ENCODE peak calls at places on chromosomes 5 and 9, in eight cellular contexts. R is glutamatergic neuron, W is fibroblast of mammary gland, Q is kidney, N is cardiac fibroblast, A is AG09309, D is pancreas, E is dorsolateral prefrontal cortex. S is an unnamed sample.

GRCh38 chr5:3348576-3349535 is 246.8 kb upstream of the IRX1 start:
- DNase-seq in R (no peak), W (no peak), Q (peak; percentile 48), N (no peak), A (no peak), D (no peak), E (no peak), S (no peak)

GRCh38 chr9:112007575-112008240 is 111.1 kb downstream of the UGCG start:
- DNase-seq in R (no peak), W (no peak), Q (no peak), N (no peak), A (no peak), D (no peak), E (no peak), S (no peak)

GRCh38 chr9:98117984-98118639 is 910 bp downstream of the TRIM14 start:
- DNase-seq in R (no peak), W (peak; percentile 26), Q (peak; percentile 41), N (peak; percentile 19), A (no peak), D (peak; percentile 58), E (no peak), S (no peak)

GRCh38 chr9:121652037-121652837 is 803 bp downstream of the DAB2IP start:
- DNase-seq in R (no peak), W (no peak), Q (peak; percentile 83), N (no peak), A (no peak), D (no peak), E (peak; percentile 74), S (no peak)

GRCh38 chr9:5435912-5436311 is 1.8 kb downstream of the PLGRKT start:
- DNase-seq in R (no peak), W (no peak), Q (no peak), N (no peak), A (no peak), D (no peak), E (no peak), S (no peak)

GRCh38 chr5:139186752-139187326 is 11.3 kb downstream of the SIL1 start:
- DNase-seq in R (no peak), W (no peak), Q (no peak), N (no peak), A (no peak), D (no peak), E (no peak), S (no peak)

GRCh38 chr5:10563132-10563939 is 534 bp upstream of the ANKRD33B start:
- DNase-seq in R (peak; percentile 52), W (no peak), Q (peak; percentile 84), N (no peak), A (no peak), D (peak; percentile 22), E (no peak), S (no peak)

GRCh38 chr5:68331202-68332108 is 115.9 kb downstream of the PIK3R1 start:
- DNase-seq in R (no peak), W (peak; percentile 84), Q (no peak), N (peak; percentile 70), A (no peak), D (no peak), E (no peak), S (no peak)

GRCh38 chr9:126932871-126933321 is 18.3 kb downstream of the RALGPS1 start:
- DNase-seq in R (no peak), W (no peak), Q (no peak), N (no peak), A (no peak), D (no peak), E (no peak), S (no peak)

GRCh38 chr9:19512432-19512831 is 103.6 kb downstream of the ACER2 start:
- DNase-seq in R (no peak), W (no peak), Q (no peak), N (no peak), A (no peak), D (no peak), E (no peak), S (no peak)

GRCh38 chr9:97315550-97315949 is 8.1 kb downstream of the CCDC180 start:
- DNase-seq in R (no peak), W (peak; percentile 58), Q (no peak), N (peak; percentile 42), A (peak; percentile 18), D (no peak), E (no peak), S (no peak)

GRCh38 chr9:16515207-16515606 is 355.3 kb downstream of the BNC2 start:
- DNase-seq in R (peak; percentile 46), W (peak; percentile 11), Q (no peak), N (no peak), A (no peak), D (no peak), E (no peak), S (peak; percentile 44)

GRCh38 chr9:95874989-95875304 is 544 bp upstream of the ERCC6L2 start:
- DNase-seq in R (peak; percentile 39), W (peak; percentile 54), Q (peak; percentile 86), N (no peak), A (no peak), D (no peak), E (peak; percentile 59), S (no peak)

GRCh38 chr9:90684776-90685175 is 42.2 kb upstream of the DIRAS2 start:
- DNase-seq in R (no peak), W (no peak), Q (no peak), N (no peak), A (no peak), D (no peak), E (peak; percentile 5), S (no peak)

GRCh38 chr5:77645158-77645994 is 6.9 kb upstream of the OTP start:
- DNase-seq in R (peak; percentile 58), W (no peak), Q (no peak), N (no peak), A (no peak), D (peak; percentile 24), E (no peak), S (no peak)

GRCh38 chr9:126147186-126147585 is 179.4 kb upstream of the MVB12B start:
- DNase-seq in R (no peak), W (no peak), Q (no peak), N (no peak), A (no peak), D (no peak), E (no peak), S (no peak)

GRCh38 chr5:71582945-71583584 is 4.1 kb upstream of the MCCC2 start:
- DNase-seq in R (no peak), W (no peak), Q (no peak), N (no peak), A (no peak), D (no peak), E (no peak), S (no peak)

GRCh38 chr9:114524401-114524800 is 19.1 kb upstream of the WHRN start:
- DNase-seq in R (no peak), W (no peak), Q (no peak), N (no peak), A (no peak), D (no peak), E (no peak), S (no peak)

GRCh38 chr5:172410160-172410559 is 44.2 kb downstream of the SH3PXD2B start:
- DNase-seq in R (no peak), W (peak; percentile 95), Q (no peak), N (peak; percentile 79), A (no peak), D (no peak), E (no peak), S (no peak)

GRCh38 chr5:179166886-179167841 is 107.0 kb downstream of the ZNF354C start:
- DNase-seq in R (peak; percentile 66), W (peak; percentile 74), Q (peak; percentile 80), N (peak; percentile 63), A (no peak), D (peak; percentile 18), E (peak; percentile 54), S (no peak)

GRCh38 chr5:10553476-10553875 is 10.4 kb upstream of the ANKRD33B start:
- DNase-seq in R (no peak), W (no peak), Q (no peak), N (no peak), A (no peak), D (no peak), E (no peak), S (no peak)

GRCh38 chr5:10750909-10751308 is 10.1 kb downstream of the DAP start:
- DNase-seq in R (no peak), W (no peak), Q (no peak), N (no peak), A (no peak), D (no peak), E (no peak), S (no peak)

GRCh38 chr5:138873096-138873885 is 1.8 kb downstream of the LRRTM2 start:
- DNase-seq in R (no peak), W (no peak), Q (no peak), N (no peak), A (no peak), D (no peak), E (peak; percentile 51), S (no peak)

DNA sequence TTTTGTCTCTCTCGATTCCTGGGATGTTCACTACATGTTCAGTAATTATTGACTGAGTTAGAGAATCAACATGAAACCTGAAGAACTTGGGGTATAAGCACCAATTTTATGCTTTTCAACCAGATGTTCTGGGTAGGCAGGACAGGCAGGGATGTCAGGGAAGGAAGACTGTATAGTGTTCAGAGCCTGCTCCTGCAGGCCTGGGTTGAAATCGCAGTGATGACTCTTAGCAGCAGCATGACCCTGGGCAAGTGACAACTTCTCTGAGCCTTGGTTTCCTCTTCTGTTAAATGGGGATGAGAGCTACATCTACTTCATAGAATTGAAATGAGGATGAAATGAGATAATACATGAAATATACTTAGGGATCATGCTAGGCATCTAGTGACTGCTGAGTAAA is 29.7 kb upstream of the PANK3 start:
- DNase-seq in R (no peak), W (no peak), Q (no peak), N (no peak), A (no peak), D (no peak), E (no peak), S (no peak)
- TF ChIP-seq CTCF in R (no peak), W (no peak), Q (no peak), N (no peak), A (no peak), D (no peak), E (no peak), S (no peak)

GRCh38 chr9:107299437-107299836 is 16.4 kb downstream of the RAD23B start:
- DNase-seq in R (no peak), W (peak; percentile 21), Q (no peak), N (peak; percentile 27), A (no peak), D (no peak), E (no peak), S (no peak)
- TF ChIP-seq CTCF in R (peak; percentile 21), W (peak; percentile 29), Q (no peak), N (peak; percentile 21), A (peak; percentile 21), D (no peak), E (no peak), S (peak; percentile 21)

GRCh38 chr9:18438300-18438925 is 35.5 kb upstream of the ADAMTSL1 start:
- DNase-seq in R (peak; percentile 49), W (peak; percentile 41), Q (peak; percentile 82), N (peak; percentile 53), A (no peak), D (no peak), E (peak; percentile 17), S (no peak)
- TF ChIP-seq CTCF in R (no peak), W (peak; percentile 28), Q (no peak), N (peak; percentile 26), A (peak; percentile 35), D (no peak), E (peak; percentile 38), S (peak; percentile 42)

DNA sequence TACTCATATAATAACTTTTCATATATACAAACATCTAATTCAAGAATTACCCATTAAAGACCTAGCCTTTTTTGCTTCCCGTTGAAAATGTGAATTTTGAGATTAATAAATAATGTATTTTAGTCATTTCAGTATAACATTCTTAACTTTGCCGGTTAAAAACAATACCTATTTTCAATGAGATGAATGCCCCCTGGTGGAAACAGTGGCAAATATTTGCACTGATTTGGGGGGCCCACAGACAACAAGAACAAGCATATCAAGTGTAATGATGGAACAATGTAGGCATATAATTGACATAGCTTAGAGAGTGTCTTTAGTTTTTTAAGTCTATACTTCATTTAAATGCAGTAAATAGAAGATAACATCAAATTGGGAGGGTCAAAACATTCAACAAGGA is 111.9 kb downstream of the NTRK2 start:
- DNase-seq in R (no peak), W (peak; percentile 2), Q (no peak), N (peak; percentile 26), A (no peak), D (no peak), E (no peak), S (no peak)
- TF ChIP-seq CTCF in R (peak; percentile 70), W (peak; percentile 27), Q (peak; percentile 41), N (peak; percentile 38), A (peak; percentile 36), D (no peak), E (peak; percentile 39), S (peak; percentile 65)